ENCODE peak calls at places on chromosomes 3 and 15, in four cellular contexts. C is fibroblast of mammary gland, T is PC-9, Q is endothelial cell. K is an unnamed sample.

GRCh38 chr3:37993811-37994638 is 3.4 kb downstream of the VILL start:
- DNase-seq in Q (peak; percentile 52), T (no peak), C (peak; percentile 87), K (peak; percentile 81)

GRCh38 chr3:127915115-127915936 is at the start of gene KBTBD12:
- DNase-seq in C (no peak), T (peak; percentile 29), Q (peak; percentile 29), K (no peak)

GRCh38 chr15:34883633-34884032 is 85.9 kb downstream of the AQR start:
- DNase-seq in T (no peak), C (peak; percentile 32), Q (no peak), K (peak; percentile 15)

GRCh38 chr3:141979050-141979671 is 102.7 kb downstream of the ATP1B3 start:
- DNase-seq in C (peak; percentile 83), T (no peak), Q (no peak), K (peak; percentile 91)

GRCh38 chr3:114846252-114846651 is 300.8 kb downstream of the ZBTB20 start:
- DNase-seq in C (no peak), T (no peak), Q (no peak), K (no peak)

GRCh38 chr3:120708408-120708807 is 26.4 kb upstream of the HGD start:
- DNase-seq in T (no peak), Q (no peak), C (no peak), K (no peak)

GRCh38 chr3:126116526-126116925 is 32.6 kb upstream of the SLC41A3 start:
- DNase-seq in T (no peak), Q (no peak), C (no peak), K (no peak)

GRCh38 chr3:22901684-22902083 is 301.4 kb upstream of the UBE2E2 start:
- DNase-seq in T (no peak), Q (no peak), C (no peak), K (no peak)

GRCh38 chr3:3531476-3531875 is 267.8 kb upstream of the LRRN1 start:
- DNase-seq in Q (no peak), T (no peak), C (no peak), K (no peak)

GRCh38 chr15:67501177-67501835 is 19.6 kb upstream of the C15orf61 start:
- DNase-seq in C (peak; percentile 51), Q (no peak), T (no peak), K (peak; percentile 53)

GRCh38 chr15:83850015-83850414 is 196.1 kb downstream of the ADAMTSL3 start:
- DNase-seq in T (no peak), Q (no peak), C (no peak), K (no peak)

K was measured in EH.